ENCODE peak calls at places on chromosomes 16 and 17, in eight cellular contexts. One of them, this sample, is unnamed.

GRCh38 chr17:79560527-79560926 is 50.3 kb downstream of the RBFOX3 start:
- DNase-seq in fibroblast of lung: no peak
- DNase-seq in cardiac fibroblast: no peak
- DNase-seq in prostate gland: no peak
- DNase-seq in GM13977: no peak
- DNase-seq in progenitor cell of endocrine pancreas: no peak
- DNase-seq in WTC11: no peak
- DNase-seq in BJ: no peak
- DNase-seq in this sample: no peak

GRCh38 chr17:8801135-8801840 is 2.1 kb upstream of the MFSD6L start:
- DNase-seq in fibroblast of lung: no peak
- DNase-seq in GM13977: no peak
- DNase-seq in progenitor cell of endocrine pancreas: no peak
- DNase-seq in BJ: no peak
- DNase-seq in WTC11: no peak
- DNase-seq in prostate gland: no peak
- DNase-seq in cardiac fibroblast: no peak
- DNase-seq in this sample: no peak

GRCh38 chr16:306911-307370 is 24.0 kb downstream of the PDIA2 start:
- DNase-seq in fibroblast of lung: no peak
- DNase-seq in BJ: no peak
- DNase-seq in cardiac fibroblast: no peak
- DNase-seq in prostate gland: no peak
- DNase-seq in WTC11: no peak
- DNase-seq in GM13977: no peak
- DNase-seq in progenitor cell of endocrine pancreas: no peak
- DNase-seq in this sample: no peak

GRCh38 chr17:2122641-2123302 is 67.9 kb downstream of the HIC1 start:
- DNase-seq in progenitor cell of endocrine pancreas: no peak
- DNase-seq in WTC11: peak; percentile 27
- DNase-seq in fibroblast of lung: peak; percentile 86
- DNase-seq in BJ: no peak
- DNase-seq in cardiac fibroblast: peak; percentile 91
- DNase-seq in GM13977: peak; percentile 67
- DNase-seq in prostate gland: peak; percentile 82
- DNase-seq in this sample: no peak

GRCh38 chr16:1429631-1430030 is 1.2 kb upstream of the PERCC1 start:
- DNase-seq in progenitor cell of endocrine pancreas: no peak
- DNase-seq in fibroblast of lung: no peak
- DNase-seq in cardiac fibroblast: no peak
- DNase-seq in GM13977: no peak
- DNase-seq in BJ: no peak
- DNase-seq in WTC11: no peak
- DNase-seq in prostate gland: no peak
- DNase-seq in this sample: no peak

GRCh38 chr17:42071810-42072209 is 21.4 kb upstream of the C17orf113 start:
- DNase-seq in GM13977: no peak
- DNase-seq in cardiac fibroblast: no peak
- DNase-seq in WTC11: no peak
- DNase-seq in fibroblast of lung: no peak
- DNase-seq in progenitor cell of endocrine pancreas: no peak
- DNase-seq in BJ: no peak
- DNase-seq in prostate gland: no peak
- DNase-seq in this sample: no peak

GRCh38 chr17:8126306-8127066 is 2.6 kb upstream of the HES7 start:
- DNase-seq in GM13977: peak; percentile 79
- DNase-seq in prostate gland: peak; percentile 56
- DNase-seq in BJ: no peak
- DNase-seq in progenitor cell of endocrine pancreas: no peak
- DNase-seq in fibroblast of lung: peak; percentile 43
- DNase-seq in cardiac fibroblast: peak; percentile 37
- DNase-seq in WTC11: peak; percentile 60
- DNase-seq in this sample: no peak

GRCh38 chr17:82318772-82319606 is 1.6 kb upstream of the CD7 start:
- DNase-seq in fibroblast of lung: no peak
- DNase-seq in GM13977: no peak
- DNase-seq in WTC11: no peak
- DNase-seq in cardiac fibroblast: no peak
- DNase-seq in progenitor cell of endocrine pancreas: no peak
- DNase-seq in prostate gland: no peak
- DNase-seq in BJ: no peak
- DNase-seq in this sample: no peak

GRCh38 chr16:30910427-30911029 is 12.8 kb upstream of the FBXL19 start:
- DNase-seq in BJ: no peak
- DNase-seq in prostate gland: no peak
- DNase-seq in progenitor cell of endocrine pancreas: no peak
- DNase-seq in GM13977: no peak
- DNase-seq in fibroblast of lung: no peak
- DNase-seq in cardiac fibroblast: no peak
- DNase-seq in WTC11: peak; percentile 28
- DNase-seq in this sample: no peak

GRCh38 chr16:13425840-13426239 is 494.1 kb upstream of the ERCC4 start:
- DNase-seq in prostate gland: no peak
- DNase-seq in fibroblast of lung: no peak
- DNase-seq in progenitor cell of endocrine pancreas: no peak
- DNase-seq in cardiac fibroblast: no peak
- DNase-seq in WTC11: no peak
- DNase-seq in BJ: no peak
- DNase-seq in GM13977: no peak
- DNase-seq in this sample: no peak

GRCh38 chr16:13427943-13428342 is 492.0 kb upstream of the ERCC4 start:
- DNase-seq in cardiac fibroblast: no peak
- DNase-seq in WTC11: no peak
- DNase-seq in fibroblast of lung: no peak
- DNase-seq in BJ: no peak
- DNase-seq in progenitor cell of endocrine pancreas: no peak
- DNase-seq in prostate gland: no peak
- DNase-seq in GM13977: no peak
- DNase-seq in this sample: no peak

GRCh38 chr16:13429411-13429810 is 490.5 kb upstream of the ERCC4 start:
- DNase-seq in progenitor cell of endocrine pancreas: no peak
- DNase-seq in cardiac fibroblast: no peak
- DNase-seq in prostate gland: no peak
- DNase-seq in fibroblast of lung: peak; percentile 4
- DNase-seq in WTC11: no peak
- DNase-seq in BJ: no peak
- DNase-seq in GM13977: no peak
- DNase-seq in this sample: no peak

GRCh38 chr16:13426736-13427135 is 493.2 kb upstream of the ERCC4 start:
- DNase-seq in BJ: no peak
- DNase-seq in progenitor cell of endocrine pancreas: no peak
- DNase-seq in prostate gland: no peak
- DNase-seq in GM13977: no peak
- DNase-seq in fibroblast of lung: no peak
- DNase-seq in WTC11: no peak
- DNase-seq in cardiac fibroblast: no peak
- DNase-seq in this sample: no peak

GRCh38 chr16:13426279-13426678 is 493.7 kb upstream of the ERCC4 start:
- DNase-seq in progenitor cell of endocrine pancreas: no peak
- DNase-seq in fibroblast of lung: no peak
- DNase-seq in GM13977: no peak
- DNase-seq in cardiac fibroblast: no peak
- DNase-seq in BJ: no peak
- DNase-seq in prostate gland: no peak
- DNase-seq in WTC11: peak; percentile 39
- DNase-seq in this sample: no peak
- TF ChIP-seq CTCF in progenitor cell of endocrine pancreas: no peak
- TF ChIP-seq CTCF in fibroblast of lung: no peak
- TF ChIP-seq CTCF in GM13977: peak; percentile 26
- TF ChIP-seq CTCF in cardiac fibroblast: no peak
- TF ChIP-seq CTCF in BJ: no peak
- TF ChIP-seq CTCF in prostate gland: no peak
- TF ChIP-seq CTCF in WTC11: no peak
- TF ChIP-seq CTCF in this sample: peak; percentile 23

DNA sequence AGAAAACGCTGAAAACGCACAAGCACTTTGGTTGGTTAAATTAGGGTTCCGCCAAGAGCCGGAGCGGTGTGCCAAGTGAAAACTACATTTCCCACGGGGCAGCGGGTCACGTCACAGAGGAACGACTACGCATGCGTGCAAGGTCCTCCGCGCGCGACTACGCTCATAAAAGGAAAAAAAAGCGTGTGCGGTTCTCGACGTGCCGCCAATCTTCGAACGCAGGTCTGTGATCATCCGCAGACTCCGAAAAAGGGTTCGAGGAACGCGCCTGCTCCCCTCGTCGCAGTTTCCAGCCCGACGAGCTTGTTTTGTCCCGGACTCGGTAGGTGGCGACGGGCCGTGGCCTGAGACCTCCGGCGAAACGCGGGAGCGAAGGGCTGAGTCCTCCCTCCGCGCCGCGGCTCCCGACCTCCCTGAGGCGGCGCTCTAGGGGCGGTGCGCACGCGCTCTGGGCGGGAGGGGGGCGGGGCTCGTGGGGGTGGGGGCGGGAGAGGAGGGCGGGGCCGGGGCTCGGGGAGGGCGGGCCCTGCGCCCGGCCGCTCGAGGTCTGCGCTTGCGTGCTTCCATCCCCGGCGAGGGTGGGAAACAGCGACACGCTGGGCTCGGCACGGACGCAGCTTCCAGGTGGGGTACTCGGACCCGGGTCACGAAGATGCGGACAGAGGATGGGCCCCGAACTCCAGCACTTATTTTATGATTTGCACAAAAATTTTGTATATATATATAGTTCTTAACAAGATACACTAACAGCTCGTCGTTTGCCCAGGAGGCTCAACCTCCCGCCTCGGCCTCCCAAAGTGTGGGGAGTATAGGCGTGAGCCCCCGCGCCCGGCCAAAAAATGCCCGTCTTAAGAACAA is at the start of gene SGF29:
- DNase-seq in progenitor cell of endocrine pancreas: peak; percentile 77
- DNase-seq in BJ: peak; percentile 42
- DNase-seq in GM13977: peak; percentile 96
- DNase-seq in prostate gland: peak; percentile 89
- DNase-seq in fibroblast of lung: peak; percentile 83
- DNase-seq in WTC11: peak; percentile 87
- DNase-seq in cardiac fibroblast: peak; percentile 96
- DNase-seq in this sample: peak; percentile 92
- TF ChIP-seq CTCF in progenitor cell of endocrine pancreas: peak; percentile 34
- TF ChIP-seq CTCF in BJ: peak; percentile 43
- TF ChIP-seq CTCF in GM13977: peak; percentile 44
- TF ChIP-seq CTCF in prostate gland: peak; percentile 37
- TF ChIP-seq CTCF in fibroblast of lung: no peak
- TF ChIP-seq CTCF in WTC11: no peak
- TF ChIP-seq CTCF in cardiac fibroblast: peak; percentile 8
- TF ChIP-seq CTCF in this sample: peak; percentile 33

DNA sequence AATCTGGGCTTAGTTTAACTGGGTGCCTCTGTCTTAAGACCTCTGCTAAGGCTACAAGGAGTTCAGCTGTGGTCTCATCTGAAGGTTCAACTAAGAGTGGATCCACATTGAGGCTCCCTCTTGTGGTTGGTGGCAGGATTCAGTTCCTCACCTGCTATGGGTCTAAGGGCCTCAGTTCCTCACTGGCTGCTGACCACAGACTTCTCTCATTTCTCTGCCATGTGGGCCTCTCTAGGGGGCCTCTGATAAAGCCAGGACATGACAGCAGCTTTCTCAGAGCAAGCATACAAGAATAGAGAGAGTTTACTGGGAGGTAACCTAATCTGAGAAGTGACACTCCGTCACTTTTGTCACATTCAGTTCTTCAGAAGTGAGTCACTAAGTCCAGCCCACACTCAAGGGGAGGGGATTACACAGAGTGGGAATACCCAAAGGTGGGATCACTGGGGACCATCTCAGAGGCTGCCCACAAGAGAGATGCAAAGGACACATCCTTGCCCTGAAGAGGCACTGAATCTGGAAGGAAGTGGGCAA is 19.2 kb upstream of the ABAT start:
- DNase-seq in WTC11: peak; percentile 57
- DNase-seq in fibroblast of lung: peak; percentile 18
- DNase-seq in prostate gland: no peak
- DNase-seq in BJ: no peak
- DNase-seq in GM13977: peak; percentile 57
- DNase-seq in cardiac fibroblast: peak; percentile 46
- DNase-seq in progenitor cell of endocrine pancreas: no peak
- DNase-seq in this sample: no peak
- TF ChIP-seq CTCF in WTC11: peak; percentile 46
- TF ChIP-seq CTCF in fibroblast of lung: peak; percentile 33
- TF ChIP-seq CTCF in prostate gland: peak; percentile 14
- TF ChIP-seq CTCF in BJ: peak; percentile 58
- TF ChIP-seq CTCF in GM13977: peak; percentile 68
- TF ChIP-seq CTCF in cardiac fibroblast: peak; percentile 47
- TF ChIP-seq CTCF in progenitor cell of endocrine pancreas: peak; percentile 59
- TF ChIP-seq CTCF in this sample: peak; percentile 74

GRCh38 chr16:89335803-89336485 is 118.4 kb downstream of the ZNF778 start:
- DNase-seq in cardiac fibroblast: no peak
- DNase-seq in prostate gland: no peak
- DNase-seq in GM13977: no peak
- DNase-seq in BJ: no peak
- DNase-seq in progenitor cell of endocrine pancreas: no peak
- DNase-seq in fibroblast of lung: no peak
- DNase-seq in WTC11: no peak
- DNase-seq in this sample: no peak

GRCh38 chr16:89334050-89334449 is 116.5 kb downstream of the ZNF778 start:
- DNase-seq in prostate gland: no peak
- DNase-seq in fibroblast of lung: no peak
- DNase-seq in BJ: no peak
- DNase-seq in progenitor cell of endocrine pancreas: no peak
- DNase-seq in cardiac fibroblast: no peak
- DNase-seq in GM13977: no peak
- DNase-seq in WTC11: no peak
- DNase-seq in this sample: no peak

GRCh38 chr16:89332248-89333245 is 115.0 kb downstream of the ZNF778 start:
- DNase-seq in progenitor cell of endocrine pancreas: no peak
- DNase-seq in GM13977: no peak
- DNase-seq in BJ: no peak
- DNase-seq in prostate gland: no peak
- DNase-seq in cardiac fibroblast: no peak
- DNase-seq in fibroblast of lung: no peak
- DNase-seq in WTC11: peak; percentile 9
- DNase-seq in this sample: no peak

GRCh38 chr16:89334461-89334860 is 117.0 kb downstream of the ZNF778 start:
- DNase-seq in progenitor cell of endocrine pancreas: no peak
- DNase-seq in GM13977: no peak
- DNase-seq in fibroblast of lung: no peak
- DNase-seq in BJ: no peak
- DNase-seq in WTC11: no peak
- DNase-seq in prostate gland: no peak
- DNase-seq in cardiac fibroblast: no peak
- DNase-seq in this sample: no peak

DNA sequence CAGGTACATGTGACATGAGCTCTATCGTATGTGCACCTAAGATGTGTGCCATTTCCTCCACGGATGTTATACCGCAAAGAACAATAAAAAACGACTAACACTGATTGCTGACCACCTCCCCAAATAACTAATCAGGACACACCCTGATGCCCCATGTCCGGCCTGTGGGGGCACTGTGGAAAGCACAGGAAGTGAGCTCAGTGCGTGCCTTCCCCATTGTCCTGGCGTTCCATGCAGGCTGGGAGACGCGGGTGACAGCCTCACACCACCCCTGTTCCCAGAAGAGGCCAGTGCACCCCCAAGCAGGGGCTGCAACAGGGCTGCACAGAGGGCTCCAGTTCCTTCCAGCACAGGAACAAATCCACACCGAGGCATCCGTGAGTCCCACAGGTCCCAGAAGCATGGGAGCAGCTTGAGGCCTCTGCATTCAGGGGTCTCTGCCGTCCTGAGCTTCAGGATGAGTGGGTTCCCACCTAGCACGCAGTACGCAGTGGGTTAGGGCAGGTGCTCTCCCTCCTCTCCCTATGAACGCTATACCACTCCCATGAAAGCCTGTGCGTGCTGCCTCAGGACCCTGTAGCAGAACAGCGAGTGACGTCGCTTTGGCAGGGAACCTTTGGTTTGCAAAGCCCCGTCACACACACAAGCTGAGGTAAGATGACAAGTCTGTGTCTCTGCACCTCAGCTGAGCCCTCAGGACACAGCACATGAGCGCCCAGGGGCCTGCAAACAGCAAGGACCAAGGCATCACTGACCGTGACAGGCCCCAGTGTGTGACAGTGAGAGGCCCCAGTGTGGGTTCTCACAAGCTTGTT is 117.7 kb downstream of the ZNF778 start:
- DNase-seq in GM13977: no peak
- DNase-seq in fibroblast of lung: no peak
- DNase-seq in progenitor cell of endocrine pancreas: no peak
- DNase-seq in prostate gland: no peak
- DNase-seq in WTC11: no peak
- DNase-seq in BJ: no peak
- DNase-seq in cardiac fibroblast: no peak
- DNase-seq in this sample: no peak
- TF ChIP-seq CTCF in GM13977: no peak
- TF ChIP-seq CTCF in fibroblast of lung: no peak
- TF ChIP-seq CTCF in progenitor cell of endocrine pancreas: no peak
- TF ChIP-seq CTCF in prostate gland: no peak
- TF ChIP-seq CTCF in WTC11: no peak
- TF ChIP-seq CTCF in BJ: peak; percentile 14
- TF ChIP-seq CTCF in cardiac fibroblast: peak; percentile 25
- TF ChIP-seq CTCF in this sample: peak; percentile 23

This sample was measured in type B pancreatic cell.